ENCODE peak calls at places on chromosomes 12 and 14, in six cellular contexts. Z is H9, N is mesendoderm, Q is mesenchymal stem cell, L is H1, B is IMR-90. M is an unnamed sample.

GRCh38 chr12:52774629-52775250 is 2.4 kb downstream of the KRT76 start:
- DNase-seq in Q (no peak), Z (no peak), L (no peak), B (no peak), N (no peak), M (no peak)

GRCh38 chr12:120056739-120057138 is 59.8 kb downstream of the RAB35 start:
- DNase-seq in B (no peak), L (no peak), N (no peak), Q (no peak), Z (no peak), M (no peak)

GRCh38 chr12:120196363-120196762 is 1.8 kb upstream of the GCN1 start:
- DNase-seq in Q (peak), L (no peak), B (no peak), Z (no peak), N (no peak), M (no peak)

GRCh38 chr14:80344208-80344607 is 132.9 kb upstream of the DIO2 start:
- DNase-seq in Q (no peak), N (no peak), L (no peak), B (no peak), Z (no peak), M (no peak)

GRCh38 chr14:74474376-74474775 is 18.7 kb downstream of the NPC2 start:
- DNase-seq in Z (no peak), L (no peak), Q (no peak), B (no peak), N (no peak), M (no peak)

GRCh38 chr14:36028218-36028617 is 148.3 kb downstream of the PTCSC3 start:
- DNase-seq in N (peak), Q (no peak), L (no peak), Z (no peak), B (no peak), M (no peak)

GRCh38 chr12:127459166-127459565 is 807.8 kb upstream of the TMEM132C start:
- DNase-seq in N (no peak), B (no peak), L (no peak), Z (no peak), Q (peak), M (no peak)

GRCh38 chr14:24297190-24297964 is 2.2 kb downstream of the DHRS1 start:
- DNase-seq in B (peak), N (peak), Q (peak), L (no peak), Z (no peak), M (no peak)

GRCh38 chr14:70714055-70714550 is 72.4 kb downstream of the TTC9 start:
- DNase-seq in L (no peak), Z (no peak), N (peak), Q (peak), B (peak), M (peak)

GRCh38 chr14:95663226-95663797 is 22.9 kb upstream of the TCL1B start:
- DNase-seq in Q (no peak), Z (no peak), L (no peak), B (no peak), N (no peak), M (no peak)

GRCh38 chr12:5573390-5573789 is 141.5 kb downstream of the NTF3 start:
- DNase-seq in Q (no peak), Z (no peak), L (no peak), N (no peak), B (no peak), M (no peak)

GRCh38 chr14:99780690-99781089 is 12.5 kb upstream of the EML1 start:
- DNase-seq in B (no peak), N (no peak), Z (no peak), L (no peak), Q (no peak), M (no peak)

GRCh38 chr14:96194657-96195431 is 9.8 kb upstream of the BDKRB2 start:
- DNase-seq in N (no peak), B (no peak), Z (no peak), Q (no peak), L (no peak), M (no peak)

GRCh38 chr12:24997970-24998582 is 49.2 kb upstream of the BCAT1 start:
- DNase-seq in B (peak), Z (no peak), N (no peak), Q (peak), L (no peak), M (no peak)

GRCh38 chr12:106329231-106329985 is 26.9 kb downstream of the TCP11L2 start:
- DNase-seq in Q (no peak), B (no peak), Z (no peak), L (no peak), N (no peak), M (no peak)

GRCh38 chr12:106333010-106333409 is 24.5 kb upstream of the POLR3B start:
- DNase-seq in Q (no peak), N (no peak), B (no peak), L (no peak), Z (no peak), M (no peak)

GRCh38 chr12:106332536-106332935 is 25.0 kb upstream of the POLR3B start:
- DNase-seq in L (no peak), N (no peak), B (no peak), Z (no peak), Q (no peak), M (no peak)

GRCh38 chr12:106333756-106334155 is 23.8 kb upstream of the POLR3B start:
- DNase-seq in Q (no peak), L (no peak), B (no peak), N (no peak), Z (no peak), M (no peak)

DNA sequence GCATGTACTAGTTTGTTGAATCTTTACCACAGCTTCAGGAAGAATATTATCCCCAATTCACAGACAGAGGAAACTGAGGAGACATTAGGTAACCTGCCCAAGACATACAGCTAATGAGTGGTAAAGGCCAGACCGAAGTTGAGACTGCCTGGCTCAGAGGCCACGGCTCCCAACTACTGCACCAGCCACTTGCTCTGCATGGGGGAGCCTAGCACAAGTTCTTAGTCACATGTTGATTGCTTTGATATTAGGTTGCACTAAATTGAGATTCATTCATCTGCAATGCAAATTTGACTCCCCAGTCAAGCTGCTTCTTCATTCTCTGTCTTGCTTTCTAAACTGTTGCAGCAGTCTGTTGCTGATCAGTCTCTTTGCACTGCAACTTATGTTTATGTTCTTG is 26.0 kb upstream of the POLR3B start:
- DNase-seq in B (no peak), N (no peak), L (no peak), Z (peak), Q (no peak), M (no peak)
- H2BK15ac ChIP-seq in B (no peak), N (no peak), L (no peak), Z (no peak), Q (no peak), M (no peak)

GRCh38 chr14:105059917-105060565 is 5.2 kb downstream of the GPR132 start:
- DNase-seq in L (no peak), Z (no peak), Q (no peak), B (no peak), N (no peak), M (no peak)

GRCh38 chr14:105059035-105059916 is 6.0 kb downstream of the GPR132 start:
- DNase-seq in L (no peak), Q (no peak), Z (peak), B (no peak), N (peak), M (no peak)

GRCh38 chr14:105062048-105062433 is 3.2 kb downstream of the GPR132 start:
- DNase-seq in N (no peak), Z (no peak), Q (no peak), B (no peak), L (no peak), M (no peak)

GRCh38 chr14:105061428-105062047 is 3.7 kb downstream of the GPR132 start:
- DNase-seq in Z (no peak), N (no peak), Q (no peak), L (no peak), B (no peak), M (no peak)

GRCh38 chr14:105060751-105061427 is 4.3 kb downstream of the GPR132 start:
- DNase-seq in N (no peak), B (no peak), Z (peak), Q (no peak), L (no peak), M (no peak)
- H3K4me2 ChIP-seq in N (no peak), B (no peak), Z (no peak), Q (no peak), L (no peak), M (no peak)

DNA sequence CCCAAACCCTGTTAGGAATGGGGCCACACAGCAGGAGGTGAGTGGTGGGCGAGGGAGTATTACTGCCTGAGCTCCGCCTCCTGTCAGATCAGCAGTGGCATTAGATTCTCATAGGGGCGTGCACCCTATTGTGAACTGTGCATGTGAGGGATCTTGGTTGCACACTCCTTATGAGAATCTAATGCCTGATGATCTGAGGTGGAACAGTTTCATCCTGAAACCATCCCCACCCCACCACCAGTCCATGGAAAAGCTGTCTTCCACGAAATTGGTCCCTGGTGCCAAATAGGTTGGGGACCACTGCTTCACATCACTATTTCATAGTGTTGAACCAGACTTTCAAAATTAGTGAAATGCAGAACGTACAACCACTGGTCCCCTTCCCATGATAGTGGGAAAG is 57.9 kb upstream of the BICD1 start:
- DNase-seq in L (no peak), N (no peak), Z (no peak), Q (no peak), B (no peak), M (no peak)
- H2BK15ac ChIP-seq in L (no peak), N (no peak), Z (no peak), Q (no peak), B (no peak), M (no peak)

GRCh38 chr14:49933128-49933527 is 40.2 kb downstream of the ARF6 start:
- DNase-seq in L (no peak), N (no peak), Q (no peak), B (no peak), Z (no peak), M (no peak)

GRCh38 chr14:49928010-49928409 is 35.1 kb downstream of the ARF6 start:
- DNase-seq in B (peak), L (no peak), N (no peak), Q (no peak), Z (no peak), M (no peak)

GRCh38 chr14:49931523-49931922 is 38.6 kb downstream of the ARF6 start:
- DNase-seq in Q (no peak), B (no peak), L (peak), Z (no peak), N (no peak), M (no peak)

GRCh38 chr14:49933704-49934103 is 40.8 kb downstream of the ARF6 start:
- DNase-seq in N (no peak), Q (no peak), L (no peak), Z (no peak), B (no peak), M (no peak)

DNA sequence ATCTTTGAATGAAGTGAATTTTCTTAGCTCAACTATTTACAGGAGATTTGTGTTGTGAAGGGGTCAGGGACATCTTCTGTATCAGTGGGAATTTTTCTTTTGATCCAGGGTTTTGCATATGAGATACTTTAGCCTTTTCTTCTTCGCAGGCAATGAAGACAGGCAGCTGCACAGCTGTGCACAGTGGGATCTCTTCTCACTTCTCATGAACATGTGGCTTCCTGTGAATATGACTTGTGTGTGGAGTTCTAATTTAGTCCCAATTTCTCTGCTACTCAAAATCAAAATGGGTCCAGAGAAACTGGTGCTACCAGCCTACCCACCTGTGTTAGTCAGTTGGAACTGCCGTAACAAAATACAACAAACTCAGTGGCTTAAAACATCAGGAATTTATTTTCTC is 37.8 kb downstream of the ARF6 start:
- DNase-seq in Q (no peak), B (no peak), N (no peak), L (no peak), Z (no peak), M (no peak)
- H3K4me2 ChIP-seq in Q (no peak), B (no peak), N (no peak), L (no peak), Z (no peak), M (no peak)

DNA sequence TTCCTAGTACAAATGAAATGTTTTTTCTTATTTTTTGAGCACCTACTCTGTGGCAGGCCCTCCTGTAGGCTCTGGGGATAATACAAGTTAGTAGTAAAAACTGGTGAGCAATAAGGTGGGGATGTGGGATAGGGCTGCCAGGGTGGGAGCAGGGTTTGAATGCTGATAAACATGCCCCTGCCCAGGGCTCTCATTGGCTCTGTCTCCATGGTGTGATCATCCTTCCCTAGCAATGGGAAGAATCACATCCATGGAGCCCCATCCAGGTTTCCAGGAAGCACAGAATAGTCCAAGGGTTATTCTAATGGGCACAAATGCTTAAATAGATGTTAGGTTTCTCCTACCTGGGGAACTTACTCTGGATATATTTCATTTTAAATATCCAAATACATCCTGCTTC is 45.5 kb downstream of the GIT2 start:
- DNase-seq in Q (no peak), Z (no peak), L (no peak), N (no peak), B (no peak), M (no peak)
- H2BK15ac ChIP-seq in Q (no peak), Z (no peak), L (no peak), N (no peak), B (peak), M (no peak)

DNA sequence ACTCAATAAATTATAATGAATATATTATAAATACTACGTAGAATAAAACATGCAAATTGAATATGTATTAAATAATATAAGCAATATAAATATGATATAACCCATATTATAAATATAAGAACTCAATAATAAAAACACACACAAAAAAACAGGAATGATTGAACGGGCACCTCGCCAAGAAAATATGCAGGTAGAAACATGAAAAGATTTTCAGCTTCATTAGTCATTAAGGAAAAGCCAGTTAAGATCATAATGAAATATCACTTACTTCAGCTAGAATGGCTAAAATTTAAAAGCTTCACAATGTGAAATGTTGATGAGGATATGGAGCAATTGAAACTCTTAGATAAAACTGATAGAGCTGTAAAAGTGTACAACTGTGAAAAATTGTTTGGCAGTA is 17.8 kb upstream of the SEL1L start:
- DNase-seq in N (no peak), B (no peak), Z (no peak), Q (no peak), L (no peak), M (no peak)
- H3K4me2 ChIP-seq in N (no peak), B (no peak), Z (no peak), Q (no peak), L (no peak), M (no peak)

GRCh38 chr12:9076733-9077575 is 38.8 kb downstream of the A2M start:
- DNase-seq in B (no peak), L (no peak), Q (no peak), N (no peak), Z (no peak), M (no peak)

GRCh38 chr12:9081667-9082243 is 34.0 kb downstream of the A2M start:
- DNase-seq in Z (no peak), L (no peak), Q (no peak), B (no peak), N (no peak), M (no peak)

GRCh38 chr12:9077576-9078031 is 38.1 kb downstream of the A2M start:
- DNase-seq in B (no peak), Z (no peak), Q (no peak), N (no peak), L (no peak), M (no peak)

GRCh38 chr12:9079082-9079481 is 36.6 kb downstream of the A2M start:
- DNase-seq in Z (no peak), Q (no peak), N (no peak), L (no peak), B (no peak), M (no peak)

GRCh38 chr12:9079883-9080673 is 35.6 kb downstream of the A2M start:
- DNase-seq in Z (no peak), N (no peak), L (no peak), Q (no peak), B (no peak), M (no peak)
- H2BK15ac ChIP-seq in Z (no peak), N (no peak), L (no peak), Q (no peak), B (no peak), M (no peak)

GRCh38 chr12:40054554-40055226 is 51.2 kb downstream of the SLC2A13 start:
- DNase-seq in L (no peak), Q (peak), Z (no peak), B (peak), N (peak), M (no peak)
- H3K4me2 ChIP-seq in L (no peak), Q (no peak), Z (no peak), B (peak), N (no peak), M (no peak)

GRCh38 chr14:68552075-68552474 is 240.8 kb downstream of the ZFP36L1 start:
- DNase-seq in L (no peak), Z (no peak), N (no peak), Q (no peak), B (no peak), M (no peak)
- H2BK15ac ChIP-seq in L (peak), Z (no peak), N (no peak), Q (peak), B (peak), M (no peak)

GRCh38 chr12:67531519-67531918 is 117.0 kb upstream of the DYRK2 start:
- DNase-seq in N (no peak), Q (no peak), B (no peak), L (no peak), Z (no peak), M (no peak)

GRCh38 chr12:67534671-67535070 is 113.9 kb upstream of the DYRK2 start:
- DNase-seq in L (no peak), Q (peak), B (peak), Z (no peak), N (no peak), M (no peak)

GRCh38 chr12:67533159-67533558 is 115.4 kb upstream of the DYRK2 start:
- DNase-seq in Q (no peak), Z (no peak), N (no peak), L (no peak), B (no peak), M (no peak)

GRCh38 chr12:67534046-67534445 is 114.5 kb upstream of the DYRK2 start:
- DNase-seq in Q (no peak), Z (no peak), B (no peak), N (no peak), L (no peak), M (no peak)

GRCh38 chr12:67535176-67535575 is 113.4 kb upstream of the DYRK2 start:
- DNase-seq in Q (no peak), L (no peak), N (no peak), B (no peak), Z (no peak), M (no peak)
- H3K4me2 ChIP-seq in Q (no peak), L (no peak), N (no peak), B (no peak), Z (no peak), M (no peak)

M was measured in neuronal stem cell.